ENCODE peak calls at places on chromosomes 3 and 15, in eight cellular contexts. L is endothelial cell, H is AG09319, M is GM23338, W is GM12865, B is fibroblast of lung, E is astrocyte of the spinal cord, X is AG04449. A is an unnamed sample.

GRCh38 chr3:86937306-86937791 is 53.6 kb downstream of the VGLL3 start:
- DNase-seq in L (no peak), H (peak; percentile 77), M (no peak), W (no peak), B (peak; percentile 88), E (peak; percentile 75), X (peak; percentile 97), A (peak; percentile 95)

GRCh38 chr15:70856884-70857546 is 3.1 kb upstream of the LARP6 start:
- DNase-seq in L (no peak), H (peak; percentile 99), M (no peak), W (no peak), B (peak; percentile 100), E (peak; percentile 98), X (peak; percentile 98), A (peak; percentile 99)

GRCh38 chr3:52504977-52505376 is 9.8 kb downstream of the STAB1 start:
- DNase-seq in L (no peak), H (no peak), M (no peak), W (no peak), B (no peak), E (no peak), X (no peak), A (no peak)

GRCh38 chr15:43067717-43068461 is 37.9 kb downstream of the UBR1 start:
- DNase-seq in L (no peak), H (no peak), M (peak; percentile 32), W (peak; percentile 58), B (peak; percentile 4), E (peak; percentile 71), X (no peak), A (peak; percentile 53)

GRCh38 chr3:174280186-174280585 is 578.9 kb upstream of the NAALADL2 start:
- DNase-seq in L (no peak), H (no peak), M (no peak), W (no peak), B (no peak), E (no peak), X (no peak), A (no peak)

GRCh38 chr3:14507757-14508504 is 32.2 kb downstream of the GRIP2 start:
- DNase-seq in L (no peak), H (no peak), M (no peak), W (no peak), B (no peak), E (no peak), X (no peak), A (no peak)

GRCh38 chr15:92653836-92654524 is 1.6 kb downstream of the FAM174B start:
- DNase-seq in L (peak; percentile 60), H (no peak), M (no peak), W (peak; percentile 44), B (no peak), E (peak; percentile 29), X (no peak), A (no peak)

GRCh38 chr15:75136758-75137157 is 64.9 kb upstream of the C15orf39 start:
- DNase-seq in L (no peak), H (no peak), M (no peak), W (no peak), B (no peak), E (no peak), X (no peak), A (no peak)

GRCh38 chr15:58260911-58261267 is 122.7 kb downstream of the AQP9 start:
- DNase-seq in L (no peak), H (peak; percentile 18), M (no peak), W (no peak), B (peak; percentile 26), E (no peak), X (no peak), A (peak; percentile 58)

GRCh38 chr3:47542614-47543173 is 29.2 kb upstream of the ELP6 start:
- DNase-seq in L (no peak), H (no peak), M (no peak), W (no peak), B (peak; percentile 13), E (peak; percentile 44), X (no peak), A (peak; percentile 60)

GRCh38 chr3:187737401-187738088 is 7.7 kb downstream of the BCL6 start:
- DNase-seq in L (peak; percentile 74), H (no peak), M (peak; percentile 65), W (no peak), B (peak; percentile 70), E (peak; percentile 72), X (no peak), A (peak; percentile 69)

GRCh38 chr15:79896131-79896633 is 632 bp downstream of the MTHFS start:
- DNase-seq in L (no peak), H (no peak), M (no peak), W (no peak), B (no peak), E (no peak), X (no peak), A (no peak)

GRCh38 chr3:152834354-152835310 is at the start of gene P2RY1:
- DNase-seq in L (peak; percentile 86), H (no peak), M (peak; percentile 88), W (peak; percentile 95), B (peak; percentile 60), E (peak; percentile 67), X (no peak), A (peak; percentile 32)

GRCh38 chr15:76866716-76867321 is 38.3 kb downstream of the SCAPER start:
- DNase-seq in L (peak; percentile 9), H (no peak), M (peak; percentile 43), W (peak; percentile 48), B (peak; percentile 66), E (peak; percentile 56), X (peak; percentile 10), A (peak; percentile 48)

GRCh38 chr15:40906101-40906946 is 12.1 kb downstream of the VPS18 start:
- DNase-seq in L (peak; percentile 98), H (peak; percentile 97), M (peak; percentile 91), W (peak; percentile 83), B (peak; percentile 93), E (peak; percentile 93), X (peak; percentile 65), A (peak; percentile 97)

GRCh38 chr15:53625260-53625659 is 134.2 kb downstream of the WDR72 start:
- DNase-seq in L (no peak), H (no peak), M (peak; percentile 73), W (no peak), B (no peak), E (no peak), X (no peak), A (no peak)

GRCh38 chr3:127748754-127749327 is 73.5 kb downstream of the MGLL start:
- DNase-seq in L (no peak), H (no peak), M (no peak), W (no peak), B (no peak), E (no peak), X (no peak), A (peak; percentile 41)

GRCh38 chr3:134449951-134450350 is 35.8 kb downstream of the ANAPC13 start:
- DNase-seq in L (no peak), H (no peak), M (no peak), W (no peak), B (no peak), E (no peak), X (no peak), A (no peak)

GRCh38 chr3:172958565-172958964 is 182.5 kb downstream of the SPATA16 start:
- DNase-seq in L (no peak), H (no peak), M (no peak), W (no peak), B (no peak), E (no peak), X (no peak), A (no peak)

GRCh38 chr15:22902578-22902977 is 64.1 kb downstream of the NIPA2 start:
- DNase-seq in L (no peak), H (no peak), M (peak; percentile 47), W (no peak), B (no peak), E (no peak), X (no peak), A (no peak)

GRCh38 chr3:123745184-123745855 is 138.8 kb downstream of the MYLK start:
- DNase-seq in L (no peak), H (no peak), M (peak; percentile 57), W (no peak), B (peak; percentile 74), E (no peak), X (no peak), A (peak; percentile 51)
- TF ChIP-seq CTCF in L (no peak), H (peak; percentile 42), M (peak; percentile 59), W (no peak), B (peak; percentile 45), E (peak; percentile 44), X (no peak), A (peak; percentile 40)

GRCh38 chr3:19688767-19689166 is 245.2 kb downstream of the EFHB start:
- DNase-seq in L (no peak), H (no peak), M (peak; percentile 56), W (no peak), B (no peak), E (no peak), X (no peak), A (no peak)
- TF ChIP-seq CTCF in L (no peak), H (no peak), M (peak; percentile 63), W (peak; percentile 21), B (no peak), E (no peak), X (no peak), A (no peak)

DNA sequence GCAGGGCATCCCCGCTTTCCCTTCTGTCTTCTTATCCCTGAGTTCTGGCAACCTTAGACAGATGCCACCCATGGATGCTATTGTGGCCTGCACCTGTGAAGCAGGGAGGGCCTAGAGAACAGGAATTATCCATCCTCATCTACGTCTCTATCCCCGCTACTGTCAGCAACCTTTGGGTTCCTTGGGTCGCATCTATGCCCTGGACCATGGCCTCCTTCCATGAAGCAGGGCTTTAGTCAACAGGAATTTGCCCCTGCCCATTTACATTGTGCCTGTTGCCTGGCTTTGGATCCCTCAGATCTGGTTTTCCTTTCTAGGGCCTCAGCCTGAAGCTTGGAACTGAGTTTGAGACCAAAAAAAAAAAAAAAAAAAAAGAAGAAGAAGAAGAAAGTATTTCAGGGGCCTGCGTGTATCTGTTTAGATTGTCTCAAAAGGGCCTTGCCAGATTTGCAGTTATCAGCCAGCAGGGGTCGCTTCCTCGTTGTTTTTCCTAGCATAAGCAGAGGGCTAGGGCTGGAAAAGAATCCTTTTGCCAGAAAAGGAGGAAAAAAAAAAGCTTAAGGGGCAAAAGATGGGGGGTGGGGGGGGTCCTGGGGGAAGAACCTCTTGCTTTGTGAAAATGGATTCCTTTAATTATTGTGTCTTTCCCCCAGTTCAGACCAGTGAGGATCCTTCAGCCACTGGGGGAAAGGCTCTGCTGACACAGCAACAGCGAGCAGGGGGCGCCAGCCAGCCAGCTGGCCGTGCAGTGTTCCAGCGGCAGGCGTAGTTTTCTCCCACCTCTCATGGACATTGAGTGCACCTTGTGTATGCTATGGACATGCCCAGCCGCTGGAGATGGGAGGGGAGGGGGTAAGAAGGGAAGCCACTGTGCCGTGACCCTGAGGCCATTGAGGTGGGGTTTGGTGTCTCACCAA is 65.7 kb upstream of the ALDH1L1 start:
- DNase-seq in L (peak; percentile 60), H (peak; percentile 30), M (peak; percentile 85), W (peak; percentile 21), B (peak; percentile 80), E (peak; percentile 63), X (no peak), A (peak; percentile 68)
- TF ChIP-seq CTCF in L (peak; percentile 72), H (peak; percentile 55), M (peak; percentile 84), W (peak; percentile 37), B (peak; percentile 63), E (peak; percentile 53), X (peak; percentile 59), A (peak; percentile 66)

GRCh38 chr3:106381265-106381942 is 512.6 kb upstream of the CBLB start:
- DNase-seq in L (no peak), H (no peak), M (no peak), W (no peak), B (no peak), E (no peak), X (no peak), A (no peak)

GRCh38 chr3:106376016-106376415 is 507.2 kb upstream of the CBLB start:
- DNase-seq in L (no peak), H (no peak), M (no peak), W (no peak), B (no peak), E (peak; percentile 69), X (no peak), A (no peak)

GRCh38 chr3:106380232-106380631 is 511.4 kb upstream of the CBLB start:
- DNase-seq in L (no peak), H (no peak), M (no peak), W (no peak), B (no peak), E (no peak), X (no peak), A (no peak)

GRCh38 chr3:106379251-106379750 is 510.5 kb upstream of the CBLB start:
- DNase-seq in L (no peak), H (no peak), M (no peak), W (no peak), B (no peak), E (no peak), X (no peak), A (no peak)
- TF ChIP-seq CTCF in L (no peak), H (no peak), M (no peak), W (no peak), B (no peak), E (no peak), X (no peak), A (no peak)

A was measured in fibroblast of mammary gland.